ENCODE peak calls at places on chromosomes 4 and X, in seven cellular contexts. S is iPS-NIHi11, E is kidney tubule cell, V is COR-L47, T is NCI-H1092, R is iris pigment epithelial cell, C is NCI-H1694. X is an unnamed sample.

GRCh38 chrX:10579018-10579752 is 41.2 kb downstream of the MID1 start:
- DNase-seq in S (no peak), E (peak; percentile 74), V (no peak), T (no peak), R (peak; percentile 80), C (no peak), X (no peak)

GRCh38 chr4:186840222-186840701 is 116.6 kb upstream of the FAT1 start:
- DNase-seq in S (no peak), E (no peak), V (no peak), T (no peak), R (peak; percentile 91), C (no peak), X (no peak)

GRCh38 chrX:105658136-105658535 is 164.2 kb upstream of the NRK start:
- DNase-seq in S (no peak), E (no peak), V (no peak), T (no peak), R (peak; percentile 93), C (no peak), X (no peak)

GRCh38 chrX:77527233-77528001 is 80.2 kb downstream of the FGF16 start:
- DNase-seq in S (peak; percentile 8), E (no peak), V (no peak), T (no peak), R (no peak), C (no peak), X (no peak)

GRCh38 chr4:107666134-107666533 is 53.9 kb downstream of the PAPSS1 start:
- DNase-seq in S (no peak), E (peak; percentile 16), V (no peak), T (no peak), R (peak; percentile 60), C (no peak), X (no peak)

GRCh38 chr4:120939693-120940092 is 17.2 kb upstream of the PRDM5 start:
- DNase-seq in S (no peak), E (no peak), V (no peak), T (no peak), R (no peak), C (no peak), X (no peak)

GRCh38 chrX:13697440-13697839 is 8.5 kb downstream of the RAB9A start:
- DNase-seq in S (no peak), E (no peak), V (no peak), T (no peak), R (no peak), C (no peak), X (no peak)

GRCh38 chr4:20251796-20252655 is at the start of gene SLIT2:
- DNase-seq in S (peak; percentile 97), E (peak; percentile 87), V (peak; percentile 79), T (peak; percentile 84), R (peak; percentile 90), C (peak; percentile 40), X (peak; percentile 67)

GRCh38 chr4:188437535-188437934 is 298.3 kb downstream of the TRIML1 start:
- DNase-seq in S (no peak), E (peak; percentile 24), V (no peak), T (no peak), R (no peak), C (no peak), X (no peak)

GRCh38 chr4:96630839-96631238 is 790.9 kb downstream of the PDHA2 start:
- DNase-seq in S (no peak), E (no peak), V (no peak), T (no peak), R (no peak), C (no peak), X (no peak)

GRCh38 chrX:1727531-1728027 is 112.7 kb downstream of the ASMT start:
- DNase-seq in S (peak; percentile 40), E (peak; percentile 92), V (no peak), T (no peak), R (peak; percentile 36), C (no peak), X (peak; percentile 29)

GRCh38 chr4:24809376-24809775 is 14.0 kb downstream of the SOD3 start:
- DNase-seq in S (peak; percentile 54), E (no peak), V (no peak), T (no peak), R (no peak), C (no peak), X (no peak)